ENCODE peak calls at places on chromosome 13, in four cellular contexts. K is GM06990, V is tibial artery, W is lung. C is an unnamed sample.

GRCh38 chr13:32021785-32022184 is 9.8 kb upstream of the FRY start:
- DNase-seq in W (no peak), K (no peak), V (no peak), C (no peak)

GRCh38 chr13:36475468-36475867 is 43.2 kb downstream of the CCNA1 start:
- DNase-seq in V (no peak), W (no peak), K (no peak), C (peak)

GRCh38 chr13:51689597-51689996 is 105.3 kb downstream of the WDFY2 start:
- DNase-seq in W (no peak), K (no peak), V (no peak), C (peak)

GRCh38 chr13:53460776-53461175 is 432.2 kb downstream of the OLFM4 start:
- DNase-seq in K (no peak), W (no peak), V (no peak), C (no peak)

GRCh38 chr13:40127925-40128324 is 472.5 kb downstream of the COG6 start:
- DNase-seq in V (no peak), W (no peak), K (no peak), C (no peak)

GRCh38 chr13:62123409-62123808 is 707.8 kb upstream of the PCDH20 start:
- DNase-seq in K (no peak), V (no peak), W (no peak), C (no peak)

GRCh38 chr13:78680611-78681010 is 21.7 kb upstream of the OBI1 start:
- DNase-seq in V (no peak), W (no peak), K (no peak), C (no peak)

GRCh38 chr13:44117351-44117750 is 237.6 kb downstream of the LACC1 start:
- DNase-seq in K (no peak), W (no peak), V (no peak), C (peak)

GRCh38 chr13:112616586-112617381 is 28.8 kb upstream of the TUBGCP3 start:
- DNase-seq in K (no peak), W (no peak), V (no peak), C (peak)

GRCh38 chr13:51894239-51894638 is 32.5 kb downstream of the CCDC70 start:
- DNase-seq in W (no peak), V (no peak), K (no peak), C (no peak)

GRCh38 chr13:32079586-32079985 is 48.0 kb downstream of the FRY start:
- DNase-seq in W (no peak), V (no peak), K (no peak), C (no peak)

GRCh38 chr13:112095354-112095753 is 28.4 kb downstream of the SOX1 start:
- DNase-seq in K (no peak), V (no peak), W (no peak), C (no peak)

GRCh38 chr13:44404261-44405139 is 30.9 kb downstream of the SERP2 start:
- DNase-seq in V (no peak), K (no peak), W (no peak), C (no peak)

GRCh38 chr13:36673838-36674326 is at the start of gene SERTM1:
- DNase-seq in V (no peak), K (peak), W (no peak), C (peak)

GRCh38 chr13:46180393-46180792 is 1.6 kb downstream of the LCP1 start:
- DNase-seq in K (no peak), W (no peak), V (no peak), C (no peak)

GRCh38 chr13:46176756-46177155 is 5.2 kb downstream of the LCP1 start:
- DNase-seq in K (no peak), W (no peak), V (peak), C (no peak)

GRCh38 chr13:46179576-46180368 is 2.2 kb downstream of the LCP1 start:
- DNase-seq in K (peak), V (peak), W (peak), C (no peak)

GRCh38 chr13:46178821-46179220 is 3.2 kb downstream of the LCP1 start:
- DNase-seq in W (no peak), V (no peak), K (no peak), C (no peak)

GRCh38 chr13:46178143-46178542 is 3.8 kb downstream of the LCP1 start:
- DNase-seq in V (no peak), K (no peak), W (no peak), C (no peak)
- H3K4me3 ChIP-seq in V (no peak), K (peak), W (no peak), C (no peak)

GRCh38 chr13:114151565-114152284 is 19.3 kb upstream of the RASA3 start:
- DNase-seq in V (no peak), W (no peak), K (no peak), C (no peak)
- TF ChIP-seq CTCF in V (no peak), W (no peak), K (no peak), C (no peak)

GRCh38 chr13:48320906-48321510 is 17.5 kb downstream of the RB1 start:
- DNase-seq in V (no peak), W (no peak), K (no peak), C (no peak)

GRCh38 chr13:48318714-48319457 is 15.3 kb downstream of the RB1 start:
- DNase-seq in W (no peak), K (peak), V (peak), C (no peak)

GRCh38 chr13:48318014-48318713 is 14.6 kb downstream of the RB1 start:
- DNase-seq in K (peak), V (no peak), W (no peak), C (no peak)

GRCh38 chr13:48320396-48320790 is 16.8 kb downstream of the RB1 start:
- DNase-seq in V (no peak), K (no peak), W (no peak), C (no peak)

DNA sequence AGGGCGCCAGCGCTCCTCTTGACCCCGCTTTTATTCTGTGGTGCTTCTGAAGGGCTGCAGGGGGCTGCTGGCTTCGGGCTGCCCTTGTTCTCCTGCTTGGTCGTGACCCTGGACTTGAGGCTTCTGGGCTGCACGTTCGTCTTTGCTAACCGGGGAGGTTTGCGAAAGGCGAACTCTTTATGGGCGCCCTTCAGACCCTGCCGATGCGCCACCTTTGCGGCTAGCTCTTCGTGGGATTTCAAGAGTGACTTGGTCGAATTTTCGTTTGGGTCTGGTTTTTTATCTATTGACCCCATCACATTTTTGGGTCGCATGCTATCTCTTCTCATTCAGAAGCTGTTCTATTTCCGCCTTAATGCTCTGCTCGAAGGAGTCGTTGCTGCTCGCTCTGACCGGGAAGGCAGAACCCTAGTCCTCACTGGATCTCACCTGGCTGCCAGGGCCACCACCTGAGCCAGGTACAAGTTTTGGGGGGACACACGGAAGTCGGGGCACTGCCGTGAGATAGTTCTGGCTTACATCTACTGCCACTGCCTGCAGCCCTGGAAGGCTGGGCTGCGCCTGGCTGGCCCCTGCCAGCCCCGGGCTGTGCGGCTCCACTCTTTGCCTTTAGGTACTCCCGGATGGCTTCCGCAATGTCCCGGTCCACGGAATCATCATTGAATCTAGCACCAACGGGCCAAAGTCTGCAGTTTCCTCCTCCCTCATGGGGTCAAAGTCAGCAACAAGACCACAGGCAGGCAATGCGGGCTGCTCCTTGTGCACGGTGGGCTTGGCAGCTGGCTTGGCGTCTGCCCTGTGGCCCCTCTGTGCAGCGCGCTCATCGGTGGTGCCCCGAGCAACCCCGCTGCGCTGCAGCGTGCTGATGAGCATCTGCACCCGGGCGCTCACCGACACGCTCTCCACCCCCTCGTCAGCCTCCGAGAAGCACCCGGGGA is 16.2 kb downstream of the RB1 start:
- DNase-seq in V (no peak), K (peak), W (no peak), C (no peak)
- H3K4me3 ChIP-seq in V (peak), K (no peak), W (no peak), C (no peak)

GRCh38 chr13:113819731-113820715 is 43.9 kb downstream of the GAS6 start:
- DNase-seq in W (no peak), K (no peak), V (no peak), C (no peak)

GRCh38 chr13:113822266-113822665 is 41.6 kb downstream of the GAS6 start:
- DNase-seq in W (no peak), V (no peak), K (no peak), C (no peak)

GRCh38 chr13:113819341-113819730 is 44.5 kb downstream of the GAS6 start:
- DNase-seq in V (no peak), W (no peak), K (no peak), C (no peak)

GRCh38 chr13:113821847-113822246 is 42.0 kb downstream of the GAS6 start:
- DNase-seq in V (no peak), W (no peak), K (no peak), C (no peak)

GRCh38 chr13:113820813-113821651 is 42.8 kb downstream of the GAS6 start:
- DNase-seq in V (peak), W (peak), K (no peak), C (peak)
- TF ChIP-seq CTCF in V (peak), W (no peak), K (no peak), C (peak)

DNA sequence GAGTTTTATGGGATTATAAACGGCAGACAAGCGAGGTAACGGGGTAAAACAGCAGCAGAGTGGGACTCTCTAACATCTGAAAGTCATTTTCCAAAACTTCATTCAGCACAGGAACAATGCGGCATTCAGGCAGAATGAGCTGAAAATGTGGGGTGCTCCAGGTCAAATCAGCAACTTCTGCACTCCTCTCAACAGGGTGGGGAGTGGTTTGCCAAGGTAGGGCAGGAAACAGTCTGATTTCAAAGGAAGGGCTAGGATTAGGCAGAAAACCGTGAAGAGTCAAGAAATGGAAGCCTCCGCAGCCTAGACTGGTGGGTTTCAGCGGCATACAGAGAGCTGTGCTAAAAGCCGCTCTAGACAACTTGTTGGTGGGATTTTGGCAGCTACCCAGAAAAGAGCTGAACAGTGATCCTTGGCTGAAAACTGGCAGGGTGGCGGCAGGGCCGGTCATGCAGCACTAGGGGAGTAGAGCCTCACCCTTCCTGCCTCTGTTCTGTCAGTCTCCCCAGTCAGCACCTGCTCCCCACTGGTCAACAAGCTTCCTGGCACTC is 154.2 kb upstream of the KLF12 start:
- DNase-seq in W (no peak), V (no peak), K (no peak), C (peak)
- H3K4me3 ChIP-seq in W (no peak), V (peak), K (peak), C (peak)

GRCh38 chr13:86567119-86567518 is 767.9 kb upstream of the SLITRK6 start:
- DNase-seq in K (no peak), V (no peak), W (no peak), C (no peak)
- TF ChIP-seq CTCF in K (peak), V (no peak), W (no peak), C (no peak)

GRCh38 chr13:30446122-30446500 is 19.6 kb downstream of the HMGB1 start:
- DNase-seq in K (no peak), V (no peak), W (no peak), C (no peak)
- H3K4me3 ChIP-seq in K (peak), V (peak), W (no peak), C (peak)

GRCh38 chr13:106532111-106532929 is 3.1 kb downstream of the EFNB2 start:
- DNase-seq in K (no peak), W (no peak), V (no peak), C (peak)

GRCh38 chr13:106534844-106535551 is 464 bp downstream of the EFNB2 start:
- DNase-seq in K (peak), V (peak), W (no peak), C (peak)

GRCh38 chr13:106535552-106536243 is at the start of gene EFNB2:
- DNase-seq in V (peak), K (peak), W (peak), C (peak)

GRCh38 chr13:106533101-106533939 is 2.1 kb downstream of the EFNB2 start:
- DNase-seq in W (peak), K (peak), V (peak), C (peak)

GRCh38 chr13:106533940-106534843 is 1.3 kb downstream of the EFNB2 start:
- DNase-seq in V (peak), W (peak), K (peak), C (peak)
- TF ChIP-seq CTCF in V (no peak), W (no peak), K (no peak), C (peak)

C was measured in cardiac fibroblast.